ENCODE peak calls at places on chromosomes 13 and 19, in four cellular contexts. O, Y, S and W are unnamed samples.

GRCh38 chr13:24173775-24174174 is 13.3 kb downstream of the SPATA13 start:
- DNase-seq in Y (no peak), S (no peak), O (no peak), W (no peak)

GRCh38 chr13:67643656-67644055 is 413.5 kb upstream of the PCDH9 start:
- DNase-seq in Y (no peak), O (no peak), S (no peak), W (no peak)

GRCh38 chr13:20474515-20474914 is 51.1 kb downstream of the CRYL1 start:
- DNase-seq in Y (no peak), S (no peak), O (no peak), W (no peak)

GRCh38 chr19:6769006-6769637 is 1.9 kb upstream of the SH2D3A start:
- DNase-seq in S (no peak), O (no peak), Y (peak; percentile 47), W (no peak)

GRCh38 chr13:100526299-100527030 is 62.1 kb downstream of the GGACT start:
- DNase-seq in Y (no peak), O (no peak), S (no peak), W (peak; percentile 13)

GRCh38 chr13:95710313-95710712 is 33.4 kb downstream of the DNAJC3 start:
- DNase-seq in S (no peak), O (peak; percentile 70), Y (no peak), W (no peak)

GRCh38 chr13:28597641-28598040 is 61.3 kb upstream of the POMP start:
- DNase-seq in Y (no peak), O (no peak), S (no peak), W (no peak)

GRCh38 chr13:106597759-106598395 is 29.9 kb upstream of the ARGLU1 start:
- DNase-seq in Y (no peak), O (no peak), S (no peak), W (no peak)

GRCh38 chr19:17074628-17075034 is 621 bp downstream of the HAUS8 start:
- DNase-seq in Y (no peak), O (no peak), S (no peak), W (no peak)

GRCh38 chr19:18170714-18171255 is 2.8 kb upstream of the IFI30 start:
- DNase-seq in S (no peak), O (no peak), Y (peak; percentile 3), W (no peak)

GRCh38 chr19:658916-659839 is 3.8 kb downstream of the RNF126 start:
- DNase-seq in O (no peak), S (no peak), Y (peak; percentile 93), W (no peak)

GRCh38 chr13:83879431-83880171 is 2.7 kb downstream of the SLITRK1 start:
- DNase-seq in S (no peak), Y (peak; percentile 51), O (no peak), W (no peak)

GRCh38 chr13:102195566-102196462 is 206.0 kb downstream of the FGF14 start:
- DNase-seq in S (no peak), Y (no peak), O (peak; percentile 30), W (no peak)

GRCh38 chr13:42333613-42334328 is 61.8 kb downstream of the AKAP11 start:
- DNase-seq in S (no peak), O (no peak), Y (peak; percentile 31), W (peak; percentile 39)

GRCh38 chr19:48659768-48660167 is 13.0 kb downstream of the NTN5 start:
- DNase-seq in O (no peak), Y (no peak), S (no peak), W (no peak)

GRCh38 chr13:112443191-112444000 is 67.2 kb downstream of the SPACA7 start:
- DNase-seq in Y (peak; percentile 57), O (no peak), S (no peak), W (no peak)

GRCh38 chr19:10855879-10856522 is 7.8 kb downstream of the C19orf38 start:
- DNase-seq in O (no peak), Y (no peak), S (no peak), W (no peak)

GRCh38 chr13:44159633-44160279 is 213.9 kb upstream of the SERP2 start:
- DNase-seq in O (no peak), S (no peak), Y (no peak), W (no peak)

GRCh38 chr13:46181799-46182490 is at the start of gene LCP1:
- DNase-seq in Y (no peak), O (no peak), S (no peak), W (no peak)